ENCODE peak calls at places on chromosomes 13 and 19, in nine cellular contexts. R is GM23338, Y is heart right ventricle, S is H9, T is uterus, O is upper lobe of right lung, G is astrocyte, A is ovary, H is tibial nerve. L is an unnamed sample.

GRCh38 chr13:30832845-30833332 is 73.2 kb upstream of the MEDAG start:
- DNase-seq in R (peak), S (peak), A (no peak), G (peak), T (peak), H (no peak), Y (no peak), O (peak), L (peak)

GRCh38 chr19:33311326-33311682 is 9.0 kb upstream of the CEBPA start:
- DNase-seq in A (no peak), R (no peak), S (no peak), G (no peak), T (no peak), H (no peak), O (peak), Y (no peak), L (no peak)

GRCh38 chr19:2113436-2114211 is 16.9 kb downstream of the IZUMO4 start:
- DNase-seq in O (no peak), G (peak), A (no peak), Y (no peak), S (no peak), T (no peak), H (no peak), R (no peak), L (peak)

GRCh38 chr13:111897178-111897845 is 169.6 kb upstream of the SOX1 start:
- DNase-seq in R (no peak), H (no peak), Y (no peak), O (no peak), A (no peak), T (no peak), G (no peak), S (peak), L (no peak)

GRCh38 chr13:56735537-56735942 is 405.2 kb upstream of the PRR20A start:
- DNase-seq in H (no peak), T (no peak), S (peak), O (no peak), R (peak), G (no peak), Y (no peak), A (no peak), L (no peak)

GRCh38 chr19:55305491-55305890 is 19.6 kb downstream of the TMEM150B start:
- DNase-seq in R (peak), H (peak), A (peak), Y (peak), G (no peak), O (no peak), T (peak), S (peak), L (no peak)

GRCh38 chr13:84455143-84455905 is 573.0 kb upstream of the SLITRK1 start:
- DNase-seq in A (no peak), H (no peak), O (no peak), R (peak), T (no peak), Y (no peak), S (no peak), G (no peak), L (no peak)

GRCh38 chr19:29798783-29799182 is 13.0 kb upstream of the CCNE1 start:
- DNase-seq in A (no peak), R (no peak), Y (no peak), O (no peak), H (no peak), S (no peak), G (peak), T (no peak), L (no peak)

GRCh38 chr19:55459950-55460657 is 1.3 kb downstream of the ISOC2 start:
- DNase-seq in Y (no peak), H (no peak), O (no peak), A (no peak), S (no peak), R (no peak), G (no peak), T (no peak), L (no peak)

GRCh38 chr13:38147050-38147449 is 202.6 kb upstream of the UFM1 start:
- DNase-seq in S (no peak), A (no peak), T (no peak), O (no peak), R (no peak), G (no peak), H (no peak), Y (no peak), L (no peak)

DNA sequence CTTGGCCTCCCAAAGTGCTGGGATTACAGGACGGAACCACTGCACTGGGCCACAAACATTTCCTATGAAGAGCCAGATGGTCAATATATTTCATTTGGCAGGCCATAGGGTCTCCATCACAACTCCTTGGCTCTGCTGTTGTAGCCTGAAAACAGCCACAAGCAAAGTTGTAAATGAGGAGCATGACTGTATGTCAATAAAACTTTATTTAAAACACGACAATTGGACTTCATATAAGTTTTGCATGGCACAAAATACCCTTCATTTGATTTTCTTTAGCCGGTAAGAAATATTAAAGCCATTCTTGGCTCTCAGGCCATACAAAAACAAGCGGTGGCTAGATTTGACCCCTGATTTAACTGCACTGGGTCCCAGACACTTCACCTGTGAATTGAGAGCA is 3.1 kb upstream of the FPR1 start:
- DNase-seq in A (no peak), T (no peak), O (no peak), S (no peak), R (no peak), Y (no peak), G (no peak), H (no peak), L (no peak)
- H3K27ac ChIP-seq in A (no peak), T (no peak), O (peak), S (no peak), R (no peak), Y (no peak), G (no peak), H (no peak), L (no peak)

GRCh38 chr13:45628094-45628493 is 12.6 kb upstream of the ERICH6B start:
- DNase-seq in R (no peak), Y (no peak), H (no peak), O (no peak), T (no peak), G (no peak), S (no peak), A (no peak), L (no peak)

GRCh38 chr13:45621950-45622349 is 6.4 kb upstream of the ERICH6B start:
- DNase-seq in H (no peak), G (no peak), O (no peak), R (peak), S (peak), T (no peak), A (no peak), Y (no peak), L (no peak)

GRCh38 chr13:45627656-45628055 is 12.1 kb upstream of the ERICH6B start:
- DNase-seq in O (no peak), T (no peak), R (no peak), S (no peak), H (no peak), A (no peak), G (no peak), Y (no peak), L (no peak)

GRCh38 chr13:45626731-45627374 is 11.3 kb upstream of the ERICH6B start:
- DNase-seq in R (no peak), H (no peak), Y (no peak), O (no peak), G (peak), S (no peak), A (no peak), T (no peak), L (peak)

GRCh38 chr13:45623516-45624090 is 8.1 kb upstream of the ERICH6B start:
- DNase-seq in Y (no peak), A (no peak), T (no peak), G (no peak), R (peak), H (no peak), S (no peak), O (no peak), L (no peak)
- TF ChIP-seq CTCF in Y (peak), A (no peak), T (peak), G (peak), R (peak), H (no peak), S (peak), O (peak), L (peak)

GRCh38 chr19:45785097-45785496 is 2.8 kb upstream of the DMPK start:
- DNase-seq in A (no peak), O (no peak), H (no peak), G (no peak), R (no peak), S (no peak), Y (no peak), T (no peak), L (no peak)

GRCh38 chr19:45784096-45784495 is 1.8 kb upstream of the DMPK start:
- DNase-seq in H (no peak), S (peak), O (no peak), G (no peak), A (no peak), Y (no peak), T (no peak), R (no peak), L (no peak)

GRCh38 chr19:45781282-45782161 is 768 bp downstream of the DMPK start:
- DNase-seq in H (no peak), T (no peak), Y (no peak), A (peak), G (no peak), O (no peak), S (no peak), R (no peak), L (no peak)

GRCh38 chr19:45782162-45782623 is at the start of gene DMPK:
- DNase-seq in Y (peak), R (no peak), T (peak), O (no peak), H (no peak), G (no peak), A (peak), S (peak), L (no peak)

GRCh38 chr19:45782820-45783785 is 813 bp upstream of the DMPK start:
- DNase-seq in A (peak), R (no peak), O (no peak), Y (peak), T (peak), S (peak), H (no peak), G (peak), L (peak)
- H3K27ac ChIP-seq in A (peak), R (no peak), O (peak), Y (peak), T (peak), S (no peak), H (peak), G (peak), L (peak)

GRCh38 chr19:14542721-14543328 is 13.4 kb downstream of the TECR start:
- DNase-seq in O (no peak), Y (peak), R (no peak), A (no peak), G (no peak), T (no peak), S (peak), H (no peak), L (no peak)

GRCh38 chr19:14545716-14546082 is 16.3 kb downstream of the TECR start:
- DNase-seq in T (no peak), A (no peak), S (no peak), R (no peak), G (no peak), H (no peak), O (no peak), Y (no peak), L (no peak)

GRCh38 chr19:14540741-14541525 is 11.5 kb downstream of the TECR start:
- DNase-seq in R (no peak), Y (no peak), A (no peak), O (no peak), S (no peak), T (no peak), G (no peak), H (no peak), L (no peak)

GRCh38 chr19:14544047-14544446 is 14.7 kb downstream of the TECR start:
- DNase-seq in O (no peak), R (no peak), T (no peak), A (no peak), Y (no peak), H (no peak), S (no peak), G (no peak), L (no peak)

DNA sequence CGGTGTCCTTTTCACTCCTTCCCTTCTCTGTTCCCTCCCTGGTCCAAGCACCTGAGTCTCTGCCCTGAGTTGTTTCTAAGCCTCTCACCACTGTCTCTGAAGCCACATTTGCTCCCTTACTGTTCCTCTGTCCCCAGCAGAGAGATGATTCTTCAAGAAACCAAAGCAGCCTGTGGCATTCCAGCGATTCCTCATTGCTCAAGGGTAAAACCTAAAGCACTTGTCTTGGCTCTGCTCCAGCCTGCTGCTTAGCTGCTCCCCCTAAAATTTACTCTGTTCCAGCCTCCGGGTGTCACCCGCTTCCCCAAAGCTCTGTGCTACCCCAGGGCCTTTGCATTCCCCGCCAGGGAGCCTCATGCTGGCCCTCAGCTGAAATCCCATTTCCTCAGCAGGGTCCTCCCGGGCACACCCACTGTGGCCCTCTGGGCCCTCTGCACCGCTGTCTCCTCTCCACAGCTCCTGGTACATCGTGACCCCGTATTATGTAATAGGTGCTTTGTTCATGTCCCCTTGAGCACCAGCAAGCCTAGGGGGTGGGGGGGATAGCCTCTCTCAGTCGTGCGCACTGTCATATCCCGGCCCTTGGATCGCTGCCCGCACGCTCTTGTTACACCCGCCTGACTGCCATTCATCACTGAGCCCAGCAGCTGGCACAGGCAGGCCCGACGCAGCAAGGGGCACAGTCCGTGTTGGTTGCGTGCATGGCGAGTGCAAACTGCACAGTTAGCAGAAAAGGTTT is 15.8 kb downstream of the TECR start:
- DNase-seq in S (no peak), Y (peak), A (no peak), G (no peak), T (no peak), R (no peak), O (peak), H (no peak), L (no peak)
- TF ChIP-seq CTCF in S (no peak), Y (no peak), A (no peak), G (no peak), T (no peak), R (no peak), O (no peak), H (no peak), L (no peak)

L was measured in brain microvascular endothelial cell.